ENCODE peak calls at places on chromosomes 1 and 21, in nine cellular contexts. Y, L, S, B, A, F, J, K and C are unnamed samples.

GRCh38 chr1:235781807-235782206 is 84.9 kb downstream of the LYST start:
- DNase-seq in A (peak), F (no peak), L (peak), Y (no peak), J (no peak), B (no peak), S (no peak), K (no peak), C (no peak)

GRCh38 chr1:113647121-113647520 is 112.2 kb downstream of the PHTF1 start:
- DNase-seq in Y (no peak), J (no peak), S (no peak), K (no peak), B (no peak), A (peak), L (no peak), F (no peak), C (no peak)

GRCh38 chr1:181143081-181143859 is 54.8 kb downstream of the IER5 start:
- DNase-seq in S (no peak), J (no peak), L (peak), B (no peak), A (no peak), Y (no peak), K (no peak), F (no peak), C (no peak)

GRCh38 chr1:219152759-219153158 is 20.9 kb upstream of the LYPLAL1 start:
- DNase-seq in J (no peak), A (no peak), F (no peak), B (no peak), S (no peak), K (no peak), L (no peak), Y (no peak), C (no peak)

GRCh38 chr1:12135612-12136011 is 31.2 kb upstream of the TNFRSF1B start:
- DNase-seq in S (peak), K (no peak), L (peak), A (no peak), J (no peak), Y (no peak), B (peak), F (no peak), C (no peak)

GRCh38 chr1:117534995-117535467 is 70.8 kb upstream of the TENT5C start:
- DNase-seq in K (peak), S (peak), Y (peak), A (peak), F (peak), J (peak), L (peak), B (no peak), C (no peak)

GRCh38 chr1:4734791-4735190 is 80.4 kb downstream of the AJAP1 start:
- DNase-seq in S (no peak), F (no peak), L (no peak), A (no peak), Y (no peak), B (no peak), J (no peak), K (no peak), C (no peak)

GRCh38 chr21:15004721-15005370 is 60.0 kb downstream of the NRIP1 start:
- DNase-seq in K (no peak), F (no peak), J (no peak), S (no peak), Y (no peak), B (no peak), L (no peak), A (peak), C (no peak)

GRCh38 chr1:42926235-42926869 is 32.3 kb downstream of the SLC2A1 start:
- DNase-seq in B (no peak), F (no peak), K (no peak), A (no peak), Y (no peak), J (no peak), L (no peak), S (no peak), C (no peak)

GRCh38 chr1:42923367-42924248 is 35.1 kb downstream of the SLC2A1 start:
- DNase-seq in L (no peak), Y (no peak), K (no peak), F (no peak), B (no peak), A (no peak), S (no peak), J (no peak), C (no peak)

GRCh38 chr1:42924249-42925131 is 34.2 kb downstream of the SLC2A1 start:
- DNase-seq in L (peak), A (peak), Y (peak), J (peak), F (peak), K (peak), S (peak), B (peak), C (peak)

GRCh38 chr1:42925132-42925769 is 33.4 kb downstream of the SLC2A1 start:
- DNase-seq in F (no peak), B (no peak), L (no peak), A (no peak), Y (no peak), K (no peak), S (no peak), J (no peak), C (no peak)

DNA sequence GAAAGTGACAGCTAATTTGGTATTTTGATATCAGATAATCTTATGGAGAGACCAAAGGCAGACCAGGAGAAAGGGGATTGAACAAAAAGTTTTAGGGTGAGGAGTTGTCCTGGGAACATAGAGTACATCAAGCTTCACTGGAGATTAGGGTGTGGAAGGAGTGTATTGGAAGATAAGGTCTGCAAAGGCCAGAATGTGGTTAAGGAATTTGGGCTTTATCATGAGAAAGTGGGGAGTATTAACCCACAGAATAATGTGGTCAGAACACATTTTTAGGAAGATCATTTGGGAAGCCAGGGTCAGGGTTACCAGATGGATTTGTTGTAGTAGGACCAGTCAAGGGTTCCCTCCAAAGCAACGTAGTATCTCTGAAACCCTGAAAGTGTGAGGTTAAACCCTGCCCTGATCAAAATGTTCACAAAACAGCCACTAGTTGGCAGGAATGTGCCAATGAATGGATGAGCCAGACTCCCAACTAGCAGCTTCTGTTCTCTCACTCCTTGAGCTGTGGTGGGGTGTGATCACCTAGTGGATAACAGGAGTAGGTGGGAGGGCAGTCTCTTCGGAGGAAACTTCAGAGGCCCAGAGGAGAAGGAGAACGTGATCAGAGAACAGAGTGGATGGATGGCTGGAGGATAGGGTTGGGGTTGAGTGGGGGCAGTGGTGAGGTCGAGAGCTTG is 35.8 kb downstream of the SLC2A1 start:
- DNase-seq in Y (no peak), K (peak), J (peak), L (peak), F (no peak), S (no peak), B (no peak), A (peak), C (no peak)
- TF ChIP-seq CTCF in Y (peak), K (peak), J (peak), L (peak), F (peak), S (peak), B (peak), A (peak), C (peak)

GRCh38 chr1:248858096-248858890 is 592 bp downstream of the ZNF692 start:
- DNase-seq in L (peak), Y (no peak), K (peak), A (peak), B (peak), J (peak), S (peak), F (peak), C (no peak)
- TF ChIP-seq CTCF in L (peak), Y (peak), K (peak), A (no peak), B (no peak), J (peak), S (peak), F (peak), C (peak)

GRCh38 chr1:3452866-3453175 is 1.6 kb upstream of the ARHGEF16 start:
- DNase-seq in K (no peak), B (no peak), A (no peak), L (no peak), S (no peak), F (no peak), J (no peak), Y (no peak), C (no peak)

GRCh38 chr1:3453891-3454810 is at the start of gene ARHGEF16:
- DNase-seq in B (no peak), L (peak), K (peak), A (no peak), J (peak), Y (no peak), S (peak), F (peak), C (no peak)

GRCh38 chr1:3454811-3455618 is 550 bp downstream of the ARHGEF16 start:
- DNase-seq in Y (no peak), B (no peak), K (peak), J (peak), L (no peak), F (peak), A (no peak), S (peak), C (no peak)

GRCh38 chr1:3451994-3452865 is 2.2 kb upstream of the ARHGEF16 start:
- DNase-seq in S (peak), L (no peak), J (no peak), B (no peak), A (no peak), Y (no peak), F (no peak), K (no peak), C (no peak)

DNA sequence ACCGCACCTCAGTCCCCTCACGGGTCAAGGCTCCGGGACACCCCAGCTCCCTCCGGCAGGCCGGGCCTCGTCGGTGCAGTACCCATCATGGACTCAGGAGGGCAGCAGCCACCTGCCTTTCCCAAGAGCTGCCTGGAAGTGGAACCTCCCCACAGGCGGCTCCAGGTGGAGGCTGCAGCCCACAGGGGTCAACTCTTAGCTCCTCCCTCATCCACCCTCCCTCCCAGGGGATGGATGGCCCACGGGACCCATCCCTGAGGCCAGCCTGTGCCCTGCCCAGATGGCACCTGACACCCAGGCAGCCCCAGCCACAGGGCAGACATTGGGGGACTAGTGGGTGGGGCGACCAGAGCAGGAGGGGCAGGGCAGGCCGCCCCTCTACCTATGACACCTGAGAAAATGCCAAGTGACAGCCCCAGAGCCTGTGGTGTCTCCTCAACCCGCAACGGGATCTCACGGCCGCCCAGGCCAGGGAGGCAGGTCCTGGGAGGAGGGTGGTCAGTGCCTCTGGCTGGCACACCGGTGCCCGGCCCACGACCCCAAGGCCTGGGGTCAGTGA is 1.2 kb upstream of the ARHGEF16 start:
- DNase-seq in B (peak), A (peak), S (peak), J (peak), K (peak), Y (peak), L (peak), F (peak), C (peak)
- TF ChIP-seq CTCF in B (peak), A (peak), S (peak), J (peak), K (peak), Y (peak), L (peak), F (peak), C (peak)

GRCh38 chr21:18951291-18952038 is 547.9 kb upstream of the TMPRSS15 start:
- DNase-seq in A (no peak), Y (no peak), K (peak), J (peak), L (peak), B (no peak), F (no peak), S (no peak), C (no peak)
- TF ChIP-seq CTCF in A (no peak), Y (no peak), K (peak), J (peak), L (no peak), B (no peak), F (no peak), S (peak), C (peak)